ENCODE peak calls at places on chromosomes 12 and 14, in eight cellular contexts. One of them, this sample, is unnamed.

GRCh38 chr12:16606936-16607335 is 974 bp upstream of the LMO3 start:
- DNase-seq in AG10803: no peak
- DNase-seq in fibroblast of the aortic adventitia: no peak
- DNase-seq in H9: no peak
- DNase-seq in astrocyte of the cerebellum: no peak
- DNase-seq in fibroblast of pulmonary artery: no peak
- DNase-seq in heart left ventricle: no peak
- DNase-seq in GM06990: no peak
- DNase-seq in this sample: no peak

GRCh38 chr12:120316798-120317257 is 10.8 kb downstream of the PLA2G1B start:
- DNase-seq in AG10803: no peak
- DNase-seq in fibroblast of the aortic adventitia: no peak
- DNase-seq in H9: no peak
- DNase-seq in astrocyte of the cerebellum: no peak
- DNase-seq in fibroblast of pulmonary artery: no peak
- DNase-seq in heart left ventricle: no peak
- DNase-seq in GM06990: no peak
- DNase-seq in this sample: no peak

GRCh38 chr14:99945732-99946651 is 119.2 kb upstream of the EVL start:
- DNase-seq in AG10803: no peak
- DNase-seq in fibroblast of the aortic adventitia: no peak
- DNase-seq in H9: no peak
- DNase-seq in astrocyte of the cerebellum: no peak
- DNase-seq in fibroblast of pulmonary artery: no peak
- DNase-seq in heart left ventricle: no peak
- DNase-seq in GM06990: peak
- DNase-seq in this sample: peak

GRCh38 chr14:88829685-88830302 is 5.3 kb downstream of the TTC8 start:
- DNase-seq in AG10803: no peak
- DNase-seq in fibroblast of the aortic adventitia: no peak
- DNase-seq in H9: no peak
- DNase-seq in astrocyte of the cerebellum: no peak
- DNase-seq in fibroblast of pulmonary artery: no peak
- DNase-seq in heart left ventricle: no peak
- DNase-seq in GM06990: no peak
- DNase-seq in this sample: no peak

GRCh38 chr12:109781668-109782321 is 51.4 kb downstream of the TRPV4 start:
- DNase-seq in AG10803: no peak
- DNase-seq in fibroblast of the aortic adventitia: no peak
- DNase-seq in H9: no peak
- DNase-seq in astrocyte of the cerebellum: no peak
- DNase-seq in fibroblast of pulmonary artery: no peak
- DNase-seq in heart left ventricle: no peak
- DNase-seq in GM06990: no peak
- DNase-seq in this sample: no peak

GRCh38 chr12:91818236-91819131 is 327.2 kb downstream of the BTG1 start:
- DNase-seq in AG10803: no peak
- DNase-seq in fibroblast of the aortic adventitia: no peak
- DNase-seq in H9: no peak
- DNase-seq in astrocyte of the cerebellum: no peak
- DNase-seq in fibroblast of pulmonary artery: no peak
- DNase-seq in heart left ventricle: no peak
- DNase-seq in GM06990: no peak
- DNase-seq in this sample: peak

GRCh38 chr12:48419409-48419935 is 52.9 kb upstream of the ANP32D start:
- DNase-seq in AG10803: no peak
- DNase-seq in fibroblast of the aortic adventitia: no peak
- DNase-seq in H9: no peak
- DNase-seq in astrocyte of the cerebellum: no peak
- DNase-seq in fibroblast of pulmonary artery: no peak
- DNase-seq in heart left ventricle: no peak
- DNase-seq in GM06990: no peak
- DNase-seq in this sample: no peak

GRCh38 chr14:101708853-101709532 is 52.5 kb upstream of the PPP2R5C start:
- DNase-seq in AG10803: no peak
- DNase-seq in fibroblast of the aortic adventitia: no peak
- DNase-seq in H9: no peak
- DNase-seq in astrocyte of the cerebellum: no peak
- DNase-seq in fibroblast of pulmonary artery: no peak
- DNase-seq in heart left ventricle: no peak
- DNase-seq in GM06990: no peak
- DNase-seq in this sample: no peak

GRCh38 chr14:61174395-61175386 is 106.4 kb downstream of the TMEM30B start:
- DNase-seq in AG10803: peak
- DNase-seq in fibroblast of the aortic adventitia: peak
- DNase-seq in H9: no peak
- DNase-seq in astrocyte of the cerebellum: no peak
- DNase-seq in fibroblast of pulmonary artery: peak
- DNase-seq in heart left ventricle: no peak
- DNase-seq in GM06990: no peak
- DNase-seq in this sample: peak

GRCh38 chr12:4447151-4447550 is 1.5 kb upstream of the FGF6 start:
- DNase-seq in AG10803: no peak
- DNase-seq in fibroblast of the aortic adventitia: no peak
- DNase-seq in H9: no peak
- DNase-seq in astrocyte of the cerebellum: no peak
- DNase-seq in fibroblast of pulmonary artery: no peak
- DNase-seq in heart left ventricle: no peak
- DNase-seq in GM06990: no peak
- DNase-seq in this sample: no peak

GRCh38 chr12:89671469-89671868 is 37.2 kb downstream of the ATP2B1 start:
- DNase-seq in AG10803: peak
- DNase-seq in fibroblast of the aortic adventitia: peak
- DNase-seq in H9: no peak
- DNase-seq in astrocyte of the cerebellum: peak
- DNase-seq in fibroblast of pulmonary artery: peak
- DNase-seq in heart left ventricle: no peak
- DNase-seq in GM06990: no peak
- DNase-seq in this sample: peak

GRCh38 chr12:49636979-49637378 is 13.6 kb downstream of the PRPF40B start:
- DNase-seq in AG10803: peak
- DNase-seq in fibroblast of the aortic adventitia: peak
- DNase-seq in H9: peak
- DNase-seq in astrocyte of the cerebellum: peak
- DNase-seq in fibroblast of pulmonary artery: peak
- DNase-seq in heart left ventricle: peak
- DNase-seq in GM06990: no peak
- DNase-seq in this sample: peak

GRCh38 chr12:83642205-83642604 is 955.5 kb downstream of the TMTC2 start:
- DNase-seq in AG10803: no peak
- DNase-seq in fibroblast of the aortic adventitia: no peak
- DNase-seq in H9: no peak
- DNase-seq in astrocyte of the cerebellum: no peak
- DNase-seq in fibroblast of pulmonary artery: no peak
- DNase-seq in heart left ventricle: no peak
- DNase-seq in GM06990: no peak
- DNase-seq in this sample: no peak

GRCh38 chr12:127063339-127064090 is 1203.5 kb upstream of the TMEM132C start:
- DNase-seq in AG10803: no peak
- DNase-seq in fibroblast of the aortic adventitia: no peak
- DNase-seq in H9: no peak
- DNase-seq in astrocyte of the cerebellum: no peak
- DNase-seq in fibroblast of pulmonary artery: no peak
- DNase-seq in heart left ventricle: no peak
- DNase-seq in GM06990: no peak
- DNase-seq in this sample: no peak

GRCh38 chr14:98945611-98946570 is 326.1 kb downstream of the BCL11B start:
- DNase-seq in AG10803: no peak
- DNase-seq in fibroblast of the aortic adventitia: no peak
- DNase-seq in H9: no peak
- DNase-seq in astrocyte of the cerebellum: no peak
- DNase-seq in fibroblast of pulmonary artery: no peak
- DNase-seq in heart left ventricle: no peak
- DNase-seq in GM06990: no peak
- DNase-seq in this sample: no peak

GRCh38 chr12:89529738-89530137 is 3.9 kb upstream of the POC1B start:
- DNase-seq in AG10803: peak
- DNase-seq in fibroblast of the aortic adventitia: peak
- DNase-seq in H9: no peak
- DNase-seq in astrocyte of the cerebellum: peak
- DNase-seq in fibroblast of pulmonary artery: peak
- DNase-seq in heart left ventricle: no peak
- DNase-seq in GM06990: no peak
- DNase-seq in this sample: peak

DNA sequence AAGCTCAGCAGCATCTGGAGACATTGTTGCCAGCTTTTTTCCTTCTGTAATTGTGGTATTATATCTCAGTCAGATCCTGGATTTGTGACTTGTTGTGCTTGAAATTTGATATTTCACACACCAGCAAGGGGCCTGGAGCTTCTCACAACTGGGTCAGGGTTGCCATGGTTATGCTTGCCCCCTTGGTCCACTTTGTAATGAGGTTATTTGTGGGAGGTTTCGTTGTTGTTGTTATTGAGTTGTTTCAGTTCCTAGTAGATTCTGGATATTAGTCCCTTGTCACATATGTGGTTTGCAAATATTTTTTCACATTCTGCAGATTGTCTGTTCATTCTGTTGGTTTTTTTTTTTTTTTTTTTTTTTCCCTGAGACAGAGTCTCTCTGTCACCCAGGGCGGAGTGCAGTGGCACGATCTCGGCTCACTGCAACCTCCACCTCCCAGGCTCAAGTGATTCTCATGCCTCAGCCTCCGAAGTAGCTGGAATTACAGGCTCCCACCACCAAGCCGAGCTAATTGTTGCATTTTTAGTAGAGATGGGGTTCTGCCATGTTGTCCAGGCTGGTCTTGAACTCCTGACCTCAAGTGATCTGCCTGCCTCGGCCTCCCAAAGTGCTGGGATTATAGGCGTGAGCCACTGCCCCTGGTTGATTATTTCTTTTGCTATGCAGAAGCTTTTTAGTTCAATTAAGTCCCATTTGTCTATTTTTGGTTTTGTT is 80.6 kb upstream of the ETV6 start:
- DNase-seq in AG10803: no peak
- DNase-seq in fibroblast of the aortic adventitia: no peak
- DNase-seq in H9: no peak
- DNase-seq in astrocyte of the cerebellum: no peak
- DNase-seq in fibroblast of pulmonary artery: no peak
- DNase-seq in heart left ventricle: no peak
- DNase-seq in GM06990: peak
- DNase-seq in this sample: no peak
- TF ChIP-seq CTCF in AG10803: no peak
- TF ChIP-seq CTCF in fibroblast of the aortic adventitia: no peak
- TF ChIP-seq CTCF in H9: no peak
- TF ChIP-seq CTCF in astrocyte of the cerebellum: no peak
- TF ChIP-seq CTCF in fibroblast of pulmonary artery: no peak
- TF ChIP-seq CTCF in heart left ventricle: no peak
- TF ChIP-seq CTCF in GM06990: no peak
- TF ChIP-seq CTCF in this sample: no peak

GRCh38 chr12:103632554-103633216 is 45.6 kb downstream of the STAB2 start:
- DNase-seq in AG10803: peak
- DNase-seq in fibroblast of the aortic adventitia: peak
- DNase-seq in H9: peak
- DNase-seq in astrocyte of the cerebellum: no peak
- DNase-seq in fibroblast of pulmonary artery: peak
- DNase-seq in heart left ventricle: no peak
- DNase-seq in GM06990: peak
- DNase-seq in this sample: peak
- TF ChIP-seq CTCF in AG10803: peak
- TF ChIP-seq CTCF in fibroblast of the aortic adventitia: peak
- TF ChIP-seq CTCF in H9: peak
- TF ChIP-seq CTCF in astrocyte of the cerebellum: peak
- TF ChIP-seq CTCF in fibroblast of pulmonary artery: peak
- TF ChIP-seq CTCF in heart left ventricle: peak
- TF ChIP-seq CTCF in GM06990: peak
- TF ChIP-seq CTCF in this sample: peak

GRCh38 chr14:36518586-36519430 is 1.2 kb downstream of the NKX2-1 start:
- DNase-seq in AG10803: no peak
- DNase-seq in fibroblast of the aortic adventitia: no peak
- DNase-seq in H9: no peak
- DNase-seq in astrocyte of the cerebellum: no peak
- DNase-seq in fibroblast of pulmonary artery: no peak
- DNase-seq in heart left ventricle: no peak
- DNase-seq in GM06990: no peak
- DNase-seq in this sample: no peak

GRCh38 chr14:36518031-36518585 is 1.9 kb downstream of the NKX2-1 start:
- DNase-seq in AG10803: no peak
- DNase-seq in fibroblast of the aortic adventitia: no peak
- DNase-seq in H9: no peak
- DNase-seq in astrocyte of the cerebellum: no peak
- DNase-seq in fibroblast of pulmonary artery: no peak
- DNase-seq in heart left ventricle: no peak
- DNase-seq in GM06990: no peak
- DNase-seq in this sample: no peak

GRCh38 chr14:36516719-36517241 is 3.3 kb downstream of the NKX2-1 start:
- DNase-seq in AG10803: no peak
- DNase-seq in fibroblast of the aortic adventitia: no peak
- DNase-seq in H9: no peak
- DNase-seq in astrocyte of the cerebellum: no peak
- DNase-seq in fibroblast of pulmonary artery: no peak
- DNase-seq in heart left ventricle: no peak
- DNase-seq in GM06990: no peak
- DNase-seq in this sample: no peak

GRCh38 chr14:36515896-36516718 is 3.9 kb downstream of the NKX2-1 start:
- DNase-seq in AG10803: no peak
- DNase-seq in fibroblast of the aortic adventitia: no peak
- DNase-seq in H9: no peak
- DNase-seq in astrocyte of the cerebellum: no peak
- DNase-seq in fibroblast of pulmonary artery: no peak
- DNase-seq in heart left ventricle: no peak
- DNase-seq in GM06990: no peak
- DNase-seq in this sample: no peak

GRCh38 chr14:36517242-36518030 is 2.6 kb downstream of the NKX2-1 start:
- DNase-seq in AG10803: no peak
- DNase-seq in fibroblast of the aortic adventitia: no peak
- DNase-seq in H9: peak
- DNase-seq in astrocyte of the cerebellum: no peak
- DNase-seq in fibroblast of pulmonary artery: no peak
- DNase-seq in heart left ventricle: no peak
- DNase-seq in GM06990: no peak
- DNase-seq in this sample: no peak
- TF ChIP-seq CTCF in AG10803: no peak
- TF ChIP-seq CTCF in fibroblast of the aortic adventitia: no peak
- TF ChIP-seq CTCF in H9: no peak
- TF ChIP-seq CTCF in astrocyte of the cerebellum: no peak
- TF ChIP-seq CTCF in fibroblast of pulmonary artery: no peak
- TF ChIP-seq CTCF in heart left ventricle: no peak
- TF ChIP-seq CTCF in GM06990: no peak
- TF ChIP-seq CTCF in this sample: no peak

DNA sequence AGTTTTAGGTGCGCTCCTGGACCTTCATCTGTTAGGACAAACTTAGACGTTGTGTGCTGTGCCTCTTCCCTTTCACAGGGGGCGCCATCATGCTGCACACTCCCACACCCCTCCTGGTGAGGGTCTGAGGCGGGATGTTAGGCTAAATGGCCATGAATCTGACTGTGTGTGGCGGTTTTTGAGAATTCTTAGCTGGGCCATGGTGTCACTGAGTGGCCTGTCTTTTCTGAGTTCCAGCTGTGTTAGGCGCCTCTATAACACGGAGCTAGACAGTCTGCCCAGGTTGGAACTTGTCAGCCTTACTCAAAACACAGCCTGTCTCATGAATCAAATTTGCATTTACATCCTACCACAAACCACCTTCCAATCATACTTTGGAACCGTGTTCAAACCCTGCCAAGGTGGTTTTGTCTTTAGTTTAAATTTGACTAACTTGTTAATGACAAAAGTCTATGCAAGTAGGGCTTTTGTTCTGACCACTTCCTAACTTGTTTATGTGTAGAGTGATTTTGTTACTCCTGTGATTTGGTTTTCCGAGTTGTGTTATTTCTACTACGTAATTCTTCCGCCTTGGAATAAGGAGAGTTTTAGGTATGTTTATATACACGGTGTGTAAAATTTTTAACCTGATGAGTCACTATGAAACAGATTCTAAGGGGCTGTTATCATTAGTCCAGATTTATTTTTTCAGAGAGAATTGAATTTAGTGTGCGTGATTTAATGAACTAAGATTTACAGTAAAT is 19.6 kb downstream of the ACVR1B start:
- DNase-seq in AG10803: no peak
- DNase-seq in fibroblast of the aortic adventitia: peak
- DNase-seq in H9: peak
- DNase-seq in astrocyte of the cerebellum: peak
- DNase-seq in fibroblast of pulmonary artery: peak
- DNase-seq in heart left ventricle: no peak
- DNase-seq in GM06990: peak
- DNase-seq in this sample: peak
- TF ChIP-seq CTCF in AG10803: peak
- TF ChIP-seq CTCF in fibroblast of the aortic adventitia: peak
- TF ChIP-seq CTCF in H9: peak
- TF ChIP-seq CTCF in astrocyte of the cerebellum: peak
- TF ChIP-seq CTCF in fibroblast of pulmonary artery: peak
- TF ChIP-seq CTCF in heart left ventricle: peak
- TF ChIP-seq CTCF in GM06990: peak
- TF ChIP-seq CTCF in this sample: peak

This sample was measured in MCF 10A.